ENCODE peak calls at places on chromosomes 12 and 14, in seven cellular contexts. M is mammary epithelial cell, Y is A549, I is ascending aorta, R is AG20443, L is lower leg skin, H is GM20000. G is an unnamed sample.

GRCh38 chr12:112314981-112315380 is 67.2 kb downstream of the HECTD4 start:
- DNase-seq in Y (no peak), R (no peak), I (no peak), M (peak), L (no peak), H (no peak), G (no peak)

GRCh38 chr12:122981036-122981471 is 573 bp downstream of the ARL6IP4 start:
- DNase-seq in I (no peak), R (no peak), Y (no peak), M (no peak), H (peak), L (no peak), G (peak)

GRCh38 chr14:84442481-84442880 is 1087.5 kb upstream of the FLRT2 start:
- DNase-seq in R (no peak), M (no peak), I (no peak), H (no peak), Y (no peak), L (no peak), G (peak)

GRCh38 chr12:50555471-50555885 is 50.7 kb downstream of the DIP2B start:
- DNase-seq in H (no peak), L (no peak), I (no peak), Y (no peak), R (no peak), M (no peak), G (no peak)

GRCh38 chr14:75306917-75307699 is 28.5 kb downstream of the FOS start:
- DNase-seq in Y (peak), L (no peak), R (peak), H (peak), I (peak), M (peak), G (no peak)

GRCh38 chr14:75675265-75675960 is 14.4 kb downstream of the TTLL5 start:
- DNase-seq in I (no peak), M (peak), L (no peak), R (no peak), Y (no peak), H (no peak), G (no peak)

GRCh38 chr12:62006076-62006732 is 254.0 kb upstream of the USP15 start:
- DNase-seq in M (peak), I (no peak), Y (peak), R (peak), H (peak), L (no peak), G (peak)

GRCh38 chr12:25645421-25645820 is 92.3 kb upstream of the LMNTD1 start:
- DNase-seq in I (no peak), L (no peak), Y (no peak), H (no peak), R (no peak), M (no peak), G (no peak)

GRCh38 chr14:101223561-101224162 is 320.1 kb upstream of the RTL1 start:
- DNase-seq in I (peak), M (no peak), Y (no peak), H (no peak), L (peak), R (no peak), G (no peak)

GRCh38 chr12:104457746-104458644 is 1.2 kb downstream of the CHST11 start:
- DNase-seq in L (peak), H (peak), R (peak), M (peak), Y (peak), I (peak), G (peak)

GRCh38 chr14:71400821-71401447 is 493.7 kb downstream of the PCNX1 start:
- DNase-seq in L (no peak), R (no peak), H (peak), I (no peak), Y (no peak), M (no peak), G (no peak)

GRCh38 chr12:40248585-40249297 is 23.9 kb downstream of the LRRK2 start:
- DNase-seq in M (peak), I (no peak), R (no peak), L (no peak), H (no peak), Y (peak), G (peak)

GRCh38 chr14:73253721-73254120 is 16.4 kb downstream of the PAPLN start:
- DNase-seq in H (no peak), Y (no peak), R (no peak), I (no peak), L (no peak), M (no peak), G (no peak)

GRCh38 chr12:82574191-82574590 is 112.5 kb upstream of the TMTC2 start:
- DNase-seq in Y (no peak), L (no peak), R (no peak), H (no peak), I (no peak), M (peak), G (no peak)

G was measured in lung microvascular endothelial cell.